ENCODE peak calls at places on chromosomes 16 and 17, in four cellular contexts. G is SK-N-SH, B is H1, R is K562. L is an unnamed sample.

GRCh38 chr16:78045865-78046581 is 23.7 kb downstream of the CLEC3A start:
- DNase-seq in G (peak), B (peak), R (peak), L (peak)

GRCh38 chr16:89049484-89050118 is 44.1 kb upstream of the ACSF3 start:
- DNase-seq in G (peak), B (no peak), R (no peak), L (no peak)

GRCh38 chr17:39730095-39730921 is at the start of gene MIEN1:
- DNase-seq in G (peak), B (peak), R (peak), L (peak)

GRCh38 chr17:882827-883585 is 96.6 kb downstream of the NXN start:
- DNase-seq in G (no peak), B (no peak), R (no peak), L (peak)

GRCh38 chr16:20873331-20873730 is 26.8 kb downstream of the DCUN1D3 start:
- DNase-seq in G (no peak), B (no peak), R (no peak), L (no peak)

GRCh38 chr16:56558024-56558747 is 6.7 kb upstream of the MT4 start:
- DNase-seq in G (peak), B (no peak), R (no peak), L (no peak)

GRCh38 chr17:8847891-8848290 is 19.6 kb downstream of the PIK3R6 start:
- DNase-seq in G (no peak), B (no peak), R (no peak), L (no peak)

GRCh38 chr17:74295625-74296547 is 21.9 kb downstream of the DNAI2 start:
- DNase-seq in G (no peak), B (no peak), R (peak), L (no peak)

GRCh38 chr17:49634487-49634865 is 43.4 kb downstream of the SPOP start:
- DNase-seq in G (no peak), B (no peak), R (no peak), L (no peak)

GRCh38 chr17:80822700-80823410 is 168.8 kb upstream of the CHMP6 start:
- DNase-seq in G (no peak), B (no peak), R (peak), L (no peak)

GRCh38 chr17:44601574-44602372 is 44.5 kb downstream of the FZD2 start:
- DNase-seq in G (no peak), B (no peak), R (no peak), L (no peak)

GRCh38 chr16:68866933-68867332 is 23.6 kb downstream of the TANGO6 start:
- DNase-seq in G (no peak), B (no peak), R (no peak), L (no peak)

GRCh38 chr17:66507103-66507923 is 204.9 kb downstream of the PRKCA start:
- DNase-seq in G (no peak), B (no peak), R (peak), L (no peak)

GRCh38 chr17:15220785-15221184 is 44.3 kb downstream of the PMP22 start:
- DNase-seq in G (no peak), B (no peak), R (no peak), L (no peak)

GRCh38 chr17:20116683-20117309 is 107.6 kb downstream of the SPECC1 start:
- DNase-seq in G (peak), B (no peak), R (peak), L (peak)

GRCh38 chr17:71631483-71631882 is 489.3 kb upstream of the SOX9 start:
- DNase-seq in G (no peak), B (no peak), R (no peak), L (no peak)

GRCh38 chr17:64506201-64506575 is at the start of gene DDX5:
- DNase-seq in G (peak), B (peak), R (peak), L (peak)

GRCh38 chr16:57985204-57986121 is 14.5 kb upstream of the CNGB1 start:
- DNase-seq in G (peak), B (no peak), R (peak), L (peak)

GRCh38 chr16:15958703-15959348 is 9.4 kb downstream of the ABCC1 start:
- DNase-seq in G (no peak), B (no peak), R (no peak), L (no peak)

GRCh38 chr16:58466396-58466795 is 33.5 kb upstream of the NDRG4 start:
- DNase-seq in G (no peak), B (no peak), R (no peak), L (no peak)

GRCh38 chr17:71726320-71726719 is 394.5 kb upstream of the SOX9 start:
- DNase-seq in G (no peak), B (no peak), R (no peak), L (no peak)

GRCh38 chr16:86126891-86127290 is 227.9 kb downstream of the IRF8 start:
- DNase-seq in G (no peak), B (no peak), R (no peak), L (no peak)

GRCh38 chr17:46732754-46733398 is 85.6 kb downstream of the WNT3 start:
- DNase-seq in G (no peak), B (peak), R (no peak), L (peak)

GRCh38 chr17:56913000-56913866 is 616 bp downstream of the TRIM25 start:
- DNase-seq in G (peak), B (no peak), R (peak), L (peak)
- TF ChIP-seq TEAD4 in G (no peak), B (no peak), R (no peak), L (no peak)

GRCh38 chr16:84630446-84631152 is 12.7 kb upstream of the COTL1 start:
- DNase-seq in G (no peak), B (no peak), R (no peak), L (no peak)

GRCh38 chr16:84635702-84636101 is 12.6 kb upstream of the KLHL36 start:
- DNase-seq in G (no peak), B (no peak), R (no peak), L (no peak)

GRCh38 chr16:84631882-84632281 is 14.0 kb upstream of the COTL1 start:
- DNase-seq in G (no peak), B (no peak), R (no peak), L (no peak)

GRCh38 chr16:84631153-84631466 is 13.2 kb upstream of the COTL1 start:
- DNase-seq in G (no peak), B (no peak), R (no peak), L (no peak)

DNA sequence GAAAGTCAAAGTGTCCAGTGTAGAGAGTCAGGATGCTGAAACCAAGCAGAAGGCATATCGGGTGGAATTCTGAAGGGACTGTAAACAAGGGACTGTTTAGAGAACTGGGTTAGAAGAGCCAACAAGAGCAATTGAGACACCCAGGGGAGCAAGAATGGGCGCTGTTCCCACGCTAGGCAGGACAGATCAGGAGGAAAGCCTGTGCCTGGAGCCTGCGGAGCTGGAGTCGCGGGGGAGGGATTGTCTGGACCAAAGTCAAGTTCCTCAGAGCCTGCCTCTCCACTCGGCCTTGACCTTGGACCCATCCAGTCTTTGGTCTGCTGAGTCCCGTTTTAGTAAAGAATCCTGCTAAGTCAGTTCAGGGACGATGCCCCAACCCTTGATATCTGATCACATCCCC is 14.7 kb upstream of the KLHL36 start:
- DNase-seq in G (no peak), B (no peak), R (no peak), L (no peak)
- TF ChIP-seq TEAD4 in G (no peak), B (no peak), R (no peak), L (no peak)

GRCh38 chr16:30445149-30445407 is 596 bp downstream of the SEPHS2 start:
- DNase-seq in G (peak), B (no peak), R (no peak), L (no peak)
- TF ChIP-seq TEAD4 in G (no peak), B (no peak), R (no peak), L (no peak)

GRCh38 chr17:28046034-28046825 is 3.8 kb downstream of the NLK start:
- DNase-seq in G (no peak), B (no peak), R (no peak), L (no peak)
- TF ChIP-seq TEAD4 in G (no peak), B (no peak), R (no peak), L (no peak)

DNA sequence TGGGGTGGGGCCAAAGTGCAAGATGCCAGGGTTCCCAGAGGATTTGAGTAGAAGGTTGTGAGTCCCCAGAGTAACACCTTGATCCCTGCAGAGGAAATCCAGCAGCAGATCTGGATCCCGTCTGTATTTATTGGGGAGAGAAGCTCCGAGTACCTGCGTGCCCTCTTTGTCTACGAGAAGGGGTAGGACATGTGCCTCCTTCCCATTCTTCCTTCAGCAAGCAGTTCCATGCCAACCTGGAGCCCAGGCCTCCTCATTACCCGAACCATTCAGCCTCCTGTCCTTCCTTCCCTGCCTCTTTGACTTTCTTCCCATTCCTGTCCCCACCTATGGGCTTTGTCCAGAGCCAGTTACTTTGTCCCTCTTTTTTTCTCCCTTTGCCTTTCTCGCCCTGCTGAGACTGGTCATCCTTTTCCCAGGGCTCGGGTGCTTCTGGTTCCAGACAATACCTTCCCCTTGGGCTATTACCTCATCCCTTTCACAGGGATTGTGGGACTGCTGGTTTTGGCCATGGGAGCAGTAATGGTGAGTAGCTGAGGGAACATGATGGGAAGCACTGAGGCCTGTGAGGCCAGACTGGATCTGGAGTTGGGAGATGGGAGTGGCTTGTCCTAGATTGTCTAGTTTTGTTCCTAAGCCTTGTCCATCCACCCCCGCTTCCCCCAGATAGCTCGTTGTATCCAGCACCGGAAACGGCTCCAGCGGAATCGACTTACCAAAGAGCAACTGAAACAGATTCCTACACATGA is 2.9 kb downstream of the RNF167 start:
- DNase-seq in G (no peak), B (no peak), R (no peak), L (no peak)
- TF ChIP-seq TEAD4 in G (no peak), B (no peak), R (no peak), L (no peak)

DNA sequence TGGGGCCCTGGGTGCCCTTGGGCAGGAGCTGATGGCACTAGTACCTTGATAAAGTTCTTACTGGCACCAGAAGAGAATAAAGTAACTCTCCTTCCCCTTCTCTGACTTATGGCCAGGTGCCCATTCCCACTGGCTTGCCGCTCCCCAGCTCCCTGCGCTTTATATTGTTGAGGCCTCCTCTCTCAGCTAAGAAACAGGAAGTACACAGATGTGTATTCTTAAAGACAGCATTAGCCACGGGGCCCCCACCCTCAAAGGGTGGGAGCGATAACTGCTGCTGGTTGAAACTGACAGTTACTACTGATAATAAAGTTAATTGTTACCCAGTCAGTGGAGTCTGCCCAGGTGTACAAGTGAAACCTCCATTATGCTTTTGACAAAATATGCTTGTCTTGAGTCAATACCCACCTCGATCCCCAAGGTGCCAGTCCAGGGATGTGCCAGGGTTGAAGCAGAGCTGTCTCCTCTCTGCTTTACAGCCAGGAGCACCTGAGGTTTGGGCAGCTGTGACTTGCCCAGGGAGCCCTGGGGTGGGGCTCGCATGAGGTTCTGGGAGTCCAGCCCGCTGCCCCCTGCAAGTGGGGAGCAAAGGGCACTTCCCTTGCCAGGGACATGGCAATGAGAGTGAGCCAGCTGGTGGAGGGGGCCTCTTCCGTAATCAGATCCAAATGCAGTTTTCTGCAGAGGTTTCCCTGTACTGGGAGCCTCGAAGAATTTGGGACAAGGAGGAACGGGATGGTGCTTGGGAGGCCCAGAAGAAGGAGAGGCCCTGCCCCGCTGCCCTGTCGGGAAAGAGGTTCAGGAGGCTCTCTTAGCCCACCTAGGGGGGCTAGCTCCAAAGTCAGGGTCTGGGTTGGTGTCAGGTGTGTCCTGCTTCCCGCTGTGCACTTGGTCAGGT is 5.4 kb upstream of the CLDN9 start:
- DNase-seq in G (no peak), B (no peak), R (no peak), L (no peak)
- TF ChIP-seq TEAD4 in G (no peak), B (no peak), R (no peak), L (no peak)

GRCh38 chr16:81627729-81628128 is 151.4 kb upstream of the PLCG2 start:
- DNase-seq in G (no peak), B (no peak), R (no peak), L (no peak)

GRCh38 chr16:81625544-81626152 is 153.4 kb upstream of the PLCG2 start:
- DNase-seq in G (no peak), B (no peak), R (peak), L (no peak)

GRCh38 chr16:81624718-81625543 is 154.2 kb upstream of the PLCG2 start:
- DNase-seq in G (no peak), B (no peak), R (peak), L (no peak)

GRCh38 chr16:81626181-81626674 is 152.9 kb upstream of the PLCG2 start:
- DNase-seq in G (no peak), B (no peak), R (no peak), L (no peak)

GRCh38 chr16:81627024-81627423 is 152.1 kb upstream of the PLCG2 start:
- DNase-seq in G (no peak), B (no peak), R (no peak), L (no peak)
- TF ChIP-seq TEAD4 in G (no peak), B (no peak), R (no peak), L (no peak)

L was measured in WTC11.